ENCODE peak calls at places on chromosome 13, in five cellular contexts. One of them, this sample, is unnamed.

GRCh38 chr13:26155568-26155967 is 66.5 kb downstream of the RNF6 start:
- DNase-seq in lower leg skin: no peak
- DNase-seq in tibial nerve: no peak
- DNase-seq in choroid plexus epithelial cell: no peak
- DNase-seq in CD4-positive, alpha-beta T cell: no peak
- DNase-seq in this sample: no peak

GRCh38 chr13:111943229-111943795 is 123.6 kb upstream of the SOX1 start:
- DNase-seq in lower leg skin: peak
- DNase-seq in tibial nerve: no peak
- DNase-seq in choroid plexus epithelial cell: no peak
- DNase-seq in CD4-positive, alpha-beta T cell: no peak
- DNase-seq in this sample: no peak

GRCh38 chr13:87080100-87080779 is 590.9 kb upstream of the SLITRK5 start:
- DNase-seq in lower leg skin: no peak
- DNase-seq in tibial nerve: no peak
- DNase-seq in choroid plexus epithelial cell: no peak
- DNase-seq in CD4-positive, alpha-beta T cell: no peak
- DNase-seq in this sample: no peak

GRCh38 chr13:73835138-73835721 is 299.0 kb downstream of the KLF12 start:
- DNase-seq in lower leg skin: no peak
- DNase-seq in tibial nerve: no peak
- DNase-seq in choroid plexus epithelial cell: peak
- DNase-seq in CD4-positive, alpha-beta T cell: no peak
- DNase-seq in this sample: no peak

GRCh38 chr13:99371956-99372355 is 64.8 kb upstream of the GPR183 start:
- DNase-seq in lower leg skin: peak
- DNase-seq in tibial nerve: no peak
- DNase-seq in choroid plexus epithelial cell: no peak
- DNase-seq in CD4-positive, alpha-beta T cell: peak
- DNase-seq in this sample: no peak

GRCh38 chr13:106795847-106796246 is 227.9 kb upstream of the ARGLU1 start:
- DNase-seq in lower leg skin: no peak
- DNase-seq in tibial nerve: no peak
- DNase-seq in choroid plexus epithelial cell: no peak
- DNase-seq in CD4-positive, alpha-beta T cell: no peak
- DNase-seq in this sample: no peak

GRCh38 chr13:94198666-94199065 is 280.8 kb downstream of the DCT start:
- DNase-seq in lower leg skin: no peak
- DNase-seq in tibial nerve: no peak
- DNase-seq in choroid plexus epithelial cell: peak
- DNase-seq in CD4-positive, alpha-beta T cell: no peak
- DNase-seq in this sample: no peak

GRCh38 chr13:30572859-30573275 is 44.9 kb upstream of the USPL1 start:
- DNase-seq in lower leg skin: no peak
- DNase-seq in tibial nerve: no peak
- DNase-seq in choroid plexus epithelial cell: peak
- DNase-seq in CD4-positive, alpha-beta T cell: no peak
- DNase-seq in this sample: no peak

GRCh38 chr13:74556002-74556551 is 421.9 kb upstream of the KLF12 start:
- DNase-seq in lower leg skin: no peak
- DNase-seq in tibial nerve: no peak
- DNase-seq in choroid plexus epithelial cell: no peak
- DNase-seq in CD4-positive, alpha-beta T cell: no peak
- DNase-seq in this sample: no peak

GRCh38 chr13:73274147-73274546 is 215.3 kb downstream of the KLF5 start:
- DNase-seq in lower leg skin: no peak
- DNase-seq in tibial nerve: no peak
- DNase-seq in choroid plexus epithelial cell: peak
- DNase-seq in CD4-positive, alpha-beta T cell: no peak
- DNase-seq in this sample: no peak

GRCh38 chr13:74015137-74015536 is 119.1 kb downstream of the KLF12 start:
- DNase-seq in lower leg skin: no peak
- DNase-seq in tibial nerve: no peak
- DNase-seq in choroid plexus epithelial cell: peak
- DNase-seq in CD4-positive, alpha-beta T cell: no peak
- DNase-seq in this sample: no peak

GRCh38 chr13:26186995-26187394 is 35.1 kb downstream of the RNF6 start:
- DNase-seq in lower leg skin: no peak
- DNase-seq in tibial nerve: no peak
- DNase-seq in choroid plexus epithelial cell: no peak
- DNase-seq in CD4-positive, alpha-beta T cell: no peak
- DNase-seq in this sample: no peak

GRCh38 chr13:30690282-30691188 is 44.8 kb upstream of the ALOX5AP start:
- DNase-seq in lower leg skin: peak
- DNase-seq in tibial nerve: peak
- DNase-seq in choroid plexus epithelial cell: peak
- DNase-seq in CD4-positive, alpha-beta T cell: no peak
- DNase-seq in this sample: peak

GRCh38 chr13:51252954-51253531 is 30.8 kb downstream of the FAM124A start:
- DNase-seq in lower leg skin: no peak
- DNase-seq in tibial nerve: no peak
- DNase-seq in choroid plexus epithelial cell: no peak
- DNase-seq in CD4-positive, alpha-beta T cell: no peak
- DNase-seq in this sample: no peak

GRCh38 chr13:99357149-99357596 is 50.0 kb upstream of the GPR183 start:
- DNase-seq in lower leg skin: no peak
- DNase-seq in tibial nerve: no peak
- DNase-seq in choroid plexus epithelial cell: peak
- DNase-seq in CD4-positive, alpha-beta T cell: peak
- DNase-seq in this sample: no peak

DNA sequence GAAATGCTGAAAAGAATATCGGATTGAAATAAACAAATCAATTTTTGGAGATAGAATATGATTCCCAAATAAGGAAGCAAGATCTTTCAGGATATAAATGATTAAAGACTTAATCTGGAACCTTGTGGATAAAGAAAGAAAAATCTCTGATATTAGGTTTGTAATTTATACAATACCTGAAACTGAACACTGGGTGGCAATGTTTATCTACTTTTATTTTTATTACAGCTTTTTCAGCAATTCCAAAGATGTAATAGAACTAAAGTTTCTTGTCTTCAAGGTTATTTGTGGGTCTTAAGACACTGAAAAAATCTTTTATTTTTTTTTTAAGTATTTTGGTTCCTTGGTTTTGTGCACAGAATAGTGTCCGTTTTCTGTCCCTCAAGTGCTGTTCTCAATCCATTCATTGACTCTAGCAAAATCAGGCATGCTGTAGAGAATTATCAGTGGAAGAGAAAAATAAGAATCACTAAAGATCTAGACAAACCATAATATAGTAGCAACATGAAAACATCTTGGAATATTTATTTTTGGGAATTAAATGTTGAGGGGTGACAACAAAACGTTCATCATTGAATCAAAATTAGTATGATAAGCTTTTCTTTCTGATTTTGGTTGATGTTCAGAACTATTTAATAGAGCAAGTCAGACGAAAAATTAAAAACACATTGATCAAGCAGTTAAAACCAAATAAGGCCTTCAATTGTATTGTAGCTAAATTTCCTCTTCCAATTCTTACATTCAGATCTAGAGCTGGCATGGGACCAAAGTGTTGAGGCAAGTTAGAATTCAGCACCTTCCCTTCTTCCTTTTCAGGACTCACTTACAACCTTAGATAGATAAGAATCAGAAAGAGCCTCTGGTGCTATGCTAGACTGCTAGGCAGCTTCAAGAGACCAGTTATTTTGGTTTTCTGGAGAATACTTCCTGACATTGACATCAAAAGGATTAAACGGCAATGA is 704.4 kb upstream of the PCDH20 start:
- DNase-seq in lower leg skin: no peak
- DNase-seq in tibial nerve: no peak
- DNase-seq in choroid plexus epithelial cell: peak
- DNase-seq in CD4-positive, alpha-beta T cell: no peak
- DNase-seq in this sample: no peak
- TF ChIP-seq CTCF in lower leg skin: no peak
- TF ChIP-seq CTCF in tibial nerve: peak
- TF ChIP-seq CTCF in choroid plexus epithelial cell: peak
- TF ChIP-seq CTCF in CD4-positive, alpha-beta T cell: no peak
- TF ChIP-seq CTCF in this sample: no peak

DNA sequence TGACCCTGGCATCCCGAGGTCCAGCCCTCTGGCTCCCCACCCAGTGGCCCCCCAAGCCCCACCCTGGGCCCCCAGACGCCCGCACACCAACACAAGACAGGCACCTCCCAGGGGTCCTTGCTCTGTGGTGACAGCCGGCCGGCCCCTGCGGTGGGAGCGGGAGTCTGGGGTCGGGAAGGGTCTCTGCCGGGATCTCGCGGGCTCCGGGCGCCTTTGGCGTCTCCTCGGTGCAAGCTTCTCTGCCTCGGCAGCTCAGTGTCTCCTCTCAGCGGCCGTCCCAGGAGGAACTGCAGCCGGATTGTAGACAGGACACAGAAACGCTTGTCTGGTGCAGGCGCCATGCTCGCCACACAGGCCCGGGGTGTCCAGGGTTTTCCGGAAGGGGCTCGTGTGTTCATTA is 43.7 kb downstream of the TMEM255B start:
- DNase-seq in lower leg skin: peak
- DNase-seq in tibial nerve: no peak
- DNase-seq in choroid plexus epithelial cell: peak
- DNase-seq in CD4-positive, alpha-beta T cell: no peak
- DNase-seq in this sample: no peak
- TF ChIP-seq CTCF in lower leg skin: no peak
- TF ChIP-seq CTCF in tibial nerve: no peak
- TF ChIP-seq CTCF in choroid plexus epithelial cell: peak
- TF ChIP-seq CTCF in CD4-positive, alpha-beta T cell: no peak
- TF ChIP-seq CTCF in this sample: no peak

DNA sequence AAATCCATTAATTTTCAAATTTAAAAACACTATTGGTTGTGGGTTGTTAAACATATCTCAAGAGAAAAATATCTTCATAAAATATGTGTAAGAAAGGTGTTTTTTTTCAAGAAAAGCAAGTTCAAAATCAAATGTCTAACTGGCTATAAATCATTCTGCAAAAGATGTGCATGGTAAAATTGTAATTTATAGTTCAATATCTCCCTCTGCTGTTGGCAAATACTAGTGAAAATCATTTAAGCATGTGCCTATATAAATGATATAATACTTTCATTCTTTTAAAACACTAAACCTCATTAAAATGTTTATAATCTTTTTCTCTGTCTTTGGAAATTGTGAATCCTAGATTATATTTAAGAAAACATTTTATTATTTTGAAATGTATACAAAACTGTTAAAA is 17.2 kb upstream of the SLITRK6 start:
- DNase-seq in lower leg skin: no peak
- DNase-seq in tibial nerve: no peak
- DNase-seq in choroid plexus epithelial cell: peak
- DNase-seq in CD4-positive, alpha-beta T cell: no peak
- DNase-seq in this sample: no peak
- TF ChIP-seq CTCF in lower leg skin: no peak
- TF ChIP-seq CTCF in tibial nerve: no peak
- TF ChIP-seq CTCF in choroid plexus epithelial cell: peak
- TF ChIP-seq CTCF in CD4-positive, alpha-beta T cell: no peak
- TF ChIP-seq CTCF in this sample: no peak

DNA sequence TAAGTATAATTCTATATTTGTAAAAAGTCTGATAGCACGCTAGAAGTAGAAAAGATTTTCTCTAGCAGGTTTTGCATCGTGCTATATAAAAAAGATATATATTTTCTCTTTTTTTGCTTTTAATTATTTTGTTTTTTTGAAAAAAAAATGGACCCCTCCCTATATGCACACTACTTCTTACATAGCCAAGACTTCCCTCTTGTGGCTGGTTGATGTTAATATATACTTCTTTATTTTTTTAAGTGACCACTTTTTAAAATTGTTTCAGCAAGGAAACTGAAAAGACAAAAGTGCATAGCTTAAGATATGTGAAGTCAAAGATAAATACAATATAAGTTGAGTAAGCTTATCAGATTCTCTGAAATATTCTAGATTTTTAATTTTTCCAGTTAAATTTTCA is 1202.8 kb downstream of the DIAPH3 start:
- DNase-seq in lower leg skin: no peak
- DNase-seq in tibial nerve: no peak
- DNase-seq in choroid plexus epithelial cell: peak
- DNase-seq in CD4-positive, alpha-beta T cell: no peak
- DNase-seq in this sample: no peak
- TF ChIP-seq CTCF in lower leg skin: no peak
- TF ChIP-seq CTCF in tibial nerve: no peak
- TF ChIP-seq CTCF in choroid plexus epithelial cell: peak
- TF ChIP-seq CTCF in CD4-positive, alpha-beta T cell: no peak
- TF ChIP-seq CTCF in this sample: no peak

DNA sequence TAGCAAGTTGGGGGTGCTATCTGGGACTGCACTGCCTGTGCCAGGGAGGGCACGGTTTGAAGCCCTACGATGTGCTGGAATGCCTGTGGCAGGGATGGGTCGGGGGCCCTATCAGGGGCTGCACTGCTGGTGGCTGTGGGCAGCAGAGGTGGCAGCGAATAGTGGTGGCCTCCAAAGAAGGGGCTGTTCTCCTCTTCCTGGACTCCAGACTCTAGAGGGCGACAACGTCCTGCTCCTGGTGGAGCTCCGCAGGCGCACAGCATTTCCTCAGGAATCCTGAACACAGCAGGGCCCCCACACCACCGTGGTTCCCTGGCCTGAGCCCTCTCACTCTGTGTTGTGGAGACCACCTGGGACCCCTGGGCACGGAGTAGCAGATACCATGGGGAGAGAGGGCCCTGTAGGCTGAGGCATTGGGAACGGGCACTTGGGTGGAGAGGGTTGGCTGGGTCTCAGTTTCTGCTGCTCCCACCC is 145.6 kb downstream of the TNFRSF19 start:
- DNase-seq in lower leg skin: no peak
- DNase-seq in tibial nerve: no peak
- DNase-seq in choroid plexus epithelial cell: peak
- DNase-seq in CD4-positive, alpha-beta T cell: no peak
- DNase-seq in this sample: no peak
- TF ChIP-seq CTCF in lower leg skin: no peak
- TF ChIP-seq CTCF in tibial nerve: no peak
- TF ChIP-seq CTCF in choroid plexus epithelial cell: peak
- TF ChIP-seq CTCF in CD4-positive, alpha-beta T cell: no peak
- TF ChIP-seq CTCF in this sample: no peak